ENCODE peak calls at places on chromosomes 7 and 10, in ten cellular contexts. One of them, this sample, is unnamed.

GRCh38 chr10:16954280-16955030 is 137.2 kb upstream of the RSU1 start:
- DNase-seq in heart right ventricle: no peak
- DNase-seq in natural killer cell: no peak
- DNase-seq in fibroblast of villous mesenchyme: no peak
- DNase-seq in fibroblast of the aortic adventitia: no peak
- DNase-seq in SK-N-SH: no peak
- DNase-seq in Calu3: no peak
- DNase-seq in fibroblast of mammary gland: no peak
- DNase-seq in breast epithelium: no peak
- DNase-seq in mesothelial cell of epicardium: no peak
- DNase-seq in this sample: no peak

GRCh38 chr10:112039823-112040222 is 143.7 kb downstream of the GPAM start:
- DNase-seq in heart right ventricle: no peak
- DNase-seq in natural killer cell: no peak
- DNase-seq in fibroblast of villous mesenchyme: no peak
- DNase-seq in fibroblast of the aortic adventitia: no peak
- DNase-seq in SK-N-SH: no peak
- DNase-seq in Calu3: no peak
- DNase-seq in fibroblast of mammary gland: no peak
- DNase-seq in breast epithelium: no peak
- DNase-seq in mesothelial cell of epicardium: no peak
- DNase-seq in this sample: no peak

GRCh38 chr7:81684513-81685262 is 85.2 kb downstream of the HGF start:
- DNase-seq in heart right ventricle: peak
- DNase-seq in natural killer cell: no peak
- DNase-seq in fibroblast of villous mesenchyme: peak
- DNase-seq in fibroblast of the aortic adventitia: peak
- DNase-seq in SK-N-SH: peak
- DNase-seq in Calu3: peak
- DNase-seq in fibroblast of mammary gland: peak
- DNase-seq in breast epithelium: peak
- DNase-seq in mesothelial cell of epicardium: peak
- DNase-seq in this sample: no peak

GRCh38 chr7:151249732-151250072 is 1.2 kb upstream of the SMARCD3 start:
- DNase-seq in heart right ventricle: peak
- DNase-seq in natural killer cell: no peak
- DNase-seq in fibroblast of villous mesenchyme: no peak
- DNase-seq in fibroblast of the aortic adventitia: peak
- DNase-seq in SK-N-SH: peak
- DNase-seq in Calu3: no peak
- DNase-seq in fibroblast of mammary gland: no peak
- DNase-seq in breast epithelium: no peak
- DNase-seq in mesothelial cell of epicardium: no peak
- DNase-seq in this sample: no peak

GRCh38 chr10:86775859-86776180 is 19.4 kb downstream of the BMPR1A start:
- DNase-seq in heart right ventricle: no peak
- DNase-seq in natural killer cell: no peak
- DNase-seq in fibroblast of villous mesenchyme: no peak
- DNase-seq in fibroblast of the aortic adventitia: no peak
- DNase-seq in SK-N-SH: no peak
- DNase-seq in Calu3: no peak
- DNase-seq in fibroblast of mammary gland: no peak
- DNase-seq in breast epithelium: no peak
- DNase-seq in mesothelial cell of epicardium: no peak
- DNase-seq in this sample: no peak

GRCh38 chr7:106370542-106370941 is 85.8 kb upstream of the NAMPT start:
- DNase-seq in heart right ventricle: no peak
- DNase-seq in natural killer cell: no peak
- DNase-seq in fibroblast of villous mesenchyme: no peak
- DNase-seq in fibroblast of the aortic adventitia: no peak
- DNase-seq in SK-N-SH: no peak
- DNase-seq in Calu3: no peak
- DNase-seq in fibroblast of mammary gland: no peak
- DNase-seq in breast epithelium: no peak
- DNase-seq in mesothelial cell of epicardium: no peak
- DNase-seq in this sample: no peak

GRCh38 chr7:129825554-129826267 is 127.0 kb downstream of the UBE2H start:
- DNase-seq in heart right ventricle: peak
- DNase-seq in natural killer cell: peak
- DNase-seq in fibroblast of villous mesenchyme: peak
- DNase-seq in fibroblast of the aortic adventitia: peak
- DNase-seq in SK-N-SH: peak
- DNase-seq in Calu3: peak
- DNase-seq in fibroblast of mammary gland: peak
- DNase-seq in breast epithelium: peak
- DNase-seq in mesothelial cell of epicardium: peak
- DNase-seq in this sample: peak

GRCh38 chr10:22803201-22803895 is 89.0 kb upstream of the PIP4K2A start:
- DNase-seq in heart right ventricle: no peak
- DNase-seq in natural killer cell: no peak
- DNase-seq in fibroblast of villous mesenchyme: no peak
- DNase-seq in fibroblast of the aortic adventitia: peak
- DNase-seq in SK-N-SH: no peak
- DNase-seq in Calu3: no peak
- DNase-seq in fibroblast of mammary gland: peak
- DNase-seq in breast epithelium: no peak
- DNase-seq in mesothelial cell of epicardium: no peak
- DNase-seq in this sample: no peak

GRCh38 chr7:81367335-81367801 is 402.5 kb downstream of the HGF start:
- DNase-seq in heart right ventricle: no peak
- DNase-seq in natural killer cell: no peak
- DNase-seq in fibroblast of villous mesenchyme: peak
- DNase-seq in fibroblast of the aortic adventitia: peak
- DNase-seq in SK-N-SH: no peak
- DNase-seq in Calu3: no peak
- DNase-seq in fibroblast of mammary gland: peak
- DNase-seq in breast epithelium: no peak
- DNase-seq in mesothelial cell of epicardium: no peak
- DNase-seq in this sample: no peak

GRCh38 chr10:71486465-71487114 is 89.9 kb downstream of the CDH23 start:
- DNase-seq in heart right ventricle: peak
- DNase-seq in natural killer cell: no peak
- DNase-seq in fibroblast of villous mesenchyme: peak
- DNase-seq in fibroblast of the aortic adventitia: peak
- DNase-seq in SK-N-SH: peak
- DNase-seq in Calu3: peak
- DNase-seq in fibroblast of mammary gland: peak
- DNase-seq in breast epithelium: no peak
- DNase-seq in mesothelial cell of epicardium: no peak
- DNase-seq in this sample: no peak
- TF ChIP-seq CTCF in heart right ventricle: peak
- TF ChIP-seq CTCF in natural killer cell: no peak
- TF ChIP-seq CTCF in fibroblast of villous mesenchyme: peak
- TF ChIP-seq CTCF in fibroblast of the aortic adventitia: peak
- TF ChIP-seq CTCF in SK-N-SH: peak
- TF ChIP-seq CTCF in Calu3: peak
- TF ChIP-seq CTCF in fibroblast of mammary gland: peak
- TF ChIP-seq CTCF in breast epithelium: no peak
- TF ChIP-seq CTCF in mesothelial cell of epicardium: peak
- TF ChIP-seq CTCF in this sample: peak

GRCh38 chr10:60816624-60817023 is 38.3 kb downstream of the CDK1 start:
- DNase-seq in heart right ventricle: no peak
- DNase-seq in natural killer cell: no peak
- DNase-seq in fibroblast of villous mesenchyme: peak
- DNase-seq in fibroblast of the aortic adventitia: peak
- DNase-seq in SK-N-SH: peak
- DNase-seq in Calu3: peak
- DNase-seq in fibroblast of mammary gland: peak
- DNase-seq in breast epithelium: no peak
- DNase-seq in mesothelial cell of epicardium: no peak
- DNase-seq in this sample: peak
- TF ChIP-seq CTCF in heart right ventricle: peak
- TF ChIP-seq CTCF in natural killer cell: peak
- TF ChIP-seq CTCF in fibroblast of villous mesenchyme: peak
- TF ChIP-seq CTCF in fibroblast of the aortic adventitia: peak
- TF ChIP-seq CTCF in SK-N-SH: peak
- TF ChIP-seq CTCF in Calu3: peak
- TF ChIP-seq CTCF in fibroblast of mammary gland: peak
- TF ChIP-seq CTCF in breast epithelium: peak
- TF ChIP-seq CTCF in mesothelial cell of epicardium: peak
- TF ChIP-seq CTCF in this sample: peak

DNA sequence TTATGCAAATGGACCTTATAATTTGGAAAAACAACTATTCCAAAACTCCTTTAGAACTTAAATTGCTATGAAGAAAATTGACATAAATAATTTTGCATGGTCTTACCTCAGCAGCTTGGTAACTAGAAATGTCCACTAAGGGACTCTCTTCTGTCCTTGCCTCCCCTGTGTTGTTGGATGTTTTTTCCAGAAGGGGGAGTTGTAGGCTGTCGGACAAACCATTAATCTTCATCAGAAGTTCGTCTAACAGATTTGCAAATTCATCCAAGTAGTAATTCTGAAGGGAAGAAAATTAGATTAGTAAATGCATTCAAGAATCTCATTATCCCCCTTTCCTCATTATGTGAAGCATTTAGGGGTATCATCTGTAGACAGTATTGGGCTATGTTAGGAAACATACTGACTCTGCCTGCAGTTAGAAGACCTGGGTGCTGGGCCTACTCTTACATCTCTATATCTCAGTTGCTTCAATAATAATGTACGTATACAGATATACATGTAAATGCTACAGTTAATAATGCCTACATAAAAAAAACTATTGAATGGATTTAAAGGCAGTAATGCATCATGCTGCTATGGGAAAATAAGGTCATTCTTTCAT is 155.6 kb downstream of the PKD1L1 start:
- DNase-seq in heart right ventricle: no peak
- DNase-seq in natural killer cell: no peak
- DNase-seq in fibroblast of villous mesenchyme: peak
- DNase-seq in fibroblast of the aortic adventitia: no peak
- DNase-seq in SK-N-SH: no peak
- DNase-seq in Calu3: no peak
- DNase-seq in fibroblast of mammary gland: peak
- DNase-seq in breast epithelium: no peak
- DNase-seq in mesothelial cell of epicardium: no peak
- DNase-seq in this sample: no peak
- TF ChIP-seq CTCF in heart right ventricle: peak
- TF ChIP-seq CTCF in natural killer cell: no peak
- TF ChIP-seq CTCF in fibroblast of villous mesenchyme: peak
- TF ChIP-seq CTCF in fibroblast of the aortic adventitia: peak
- TF ChIP-seq CTCF in SK-N-SH: peak
- TF ChIP-seq CTCF in Calu3: no peak
- TF ChIP-seq CTCF in fibroblast of mammary gland: peak
- TF ChIP-seq CTCF in breast epithelium: peak
- TF ChIP-seq CTCF in mesothelial cell of epicardium: no peak
- TF ChIP-seq CTCF in this sample: no peak

GRCh38 chr10:10213237-10213636 is 804.4 kb upstream of the CELF2 start:
- DNase-seq in heart right ventricle: no peak
- DNase-seq in natural killer cell: no peak
- DNase-seq in fibroblast of villous mesenchyme: no peak
- DNase-seq in fibroblast of the aortic adventitia: no peak
- DNase-seq in SK-N-SH: no peak
- DNase-seq in Calu3: no peak
- DNase-seq in fibroblast of mammary gland: no peak
- DNase-seq in breast epithelium: no peak
- DNase-seq in mesothelial cell of epicardium: no peak
- DNase-seq in this sample: no peak
- TF ChIP-seq CTCF in heart right ventricle: no peak
- TF ChIP-seq CTCF in natural killer cell: no peak
- TF ChIP-seq CTCF in fibroblast of villous mesenchyme: no peak
- TF ChIP-seq CTCF in fibroblast of the aortic adventitia: no peak
- TF ChIP-seq CTCF in SK-N-SH: no peak
- TF ChIP-seq CTCF in Calu3: no peak
- TF ChIP-seq CTCF in fibroblast of mammary gland: no peak
- TF ChIP-seq CTCF in breast epithelium: no peak
- TF ChIP-seq CTCF in mesothelial cell of epicardium: no peak
- TF ChIP-seq CTCF in this sample: no peak

GRCh38 chr7:20439384-20439783 is 108.7 kb downstream of the ITGB8 start:
- DNase-seq in heart right ventricle: no peak
- DNase-seq in natural killer cell: no peak
- DNase-seq in fibroblast of villous mesenchyme: no peak
- DNase-seq in fibroblast of the aortic adventitia: no peak
- DNase-seq in SK-N-SH: no peak
- DNase-seq in Calu3: no peak
- DNase-seq in fibroblast of mammary gland: no peak
- DNase-seq in breast epithelium: no peak
- DNase-seq in mesothelial cell of epicardium: no peak
- DNase-seq in this sample: no peak

GRCh38 chr7:20441886-20442505 is 111.3 kb downstream of the ITGB8 start:
- DNase-seq in heart right ventricle: no peak
- DNase-seq in natural killer cell: no peak
- DNase-seq in fibroblast of villous mesenchyme: peak
- DNase-seq in fibroblast of the aortic adventitia: peak
- DNase-seq in SK-N-SH: no peak
- DNase-seq in Calu3: no peak
- DNase-seq in fibroblast of mammary gland: no peak
- DNase-seq in breast epithelium: no peak
- DNase-seq in mesothelial cell of epicardium: no peak
- DNase-seq in this sample: no peak

GRCh38 chr7:20439786-20440185 is 109.1 kb downstream of the ITGB8 start:
- DNase-seq in heart right ventricle: no peak
- DNase-seq in natural killer cell: no peak
- DNase-seq in fibroblast of villous mesenchyme: no peak
- DNase-seq in fibroblast of the aortic adventitia: no peak
- DNase-seq in SK-N-SH: no peak
- DNase-seq in Calu3: no peak
- DNase-seq in fibroblast of mammary gland: no peak
- DNase-seq in breast epithelium: no peak
- DNase-seq in mesothelial cell of epicardium: no peak
- DNase-seq in this sample: no peak

GRCh38 chr7:20441346-20441745 is 110.6 kb downstream of the ITGB8 start:
- DNase-seq in heart right ventricle: no peak
- DNase-seq in natural killer cell: no peak
- DNase-seq in fibroblast of villous mesenchyme: no peak
- DNase-seq in fibroblast of the aortic adventitia: no peak
- DNase-seq in SK-N-SH: no peak
- DNase-seq in Calu3: no peak
- DNase-seq in fibroblast of mammary gland: no peak
- DNase-seq in breast epithelium: no peak
- DNase-seq in mesothelial cell of epicardium: no peak
- DNase-seq in this sample: no peak

DNA sequence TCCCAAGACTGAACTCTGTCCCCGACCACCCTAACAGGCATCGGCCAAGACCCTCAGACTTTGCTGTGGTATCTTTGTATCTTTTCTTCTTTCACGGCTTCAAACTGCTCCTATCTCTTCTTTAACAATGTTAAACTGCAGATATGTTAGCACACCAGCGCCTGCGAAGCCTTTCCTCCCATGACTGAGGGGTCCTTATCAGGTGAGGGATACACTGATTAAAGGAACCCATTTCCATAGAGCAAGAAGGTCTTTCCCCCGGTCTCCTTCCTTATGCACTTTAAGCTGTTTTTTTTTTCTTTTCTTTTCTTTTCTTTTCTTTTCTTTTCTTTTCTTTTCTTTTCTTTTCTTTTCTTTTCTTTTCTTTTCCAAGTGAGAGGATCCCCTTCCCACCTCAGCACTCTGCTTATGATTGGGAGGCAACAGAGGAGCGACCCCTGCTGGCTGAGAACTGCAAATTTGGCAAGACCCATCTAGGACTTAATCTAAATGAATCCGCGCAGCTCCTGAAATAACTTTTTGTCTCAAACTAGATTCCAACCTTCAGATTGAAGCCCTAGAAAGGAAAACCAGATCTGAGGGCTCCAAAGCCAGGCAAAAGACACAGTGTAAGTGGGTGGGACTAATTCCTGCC is 109.9 kb downstream of the ITGB8 start:
- DNase-seq in heart right ventricle: peak
- DNase-seq in natural killer cell: no peak
- DNase-seq in fibroblast of villous mesenchyme: peak
- DNase-seq in fibroblast of the aortic adventitia: peak
- DNase-seq in SK-N-SH: no peak
- DNase-seq in Calu3: peak
- DNase-seq in fibroblast of mammary gland: peak
- DNase-seq in breast epithelium: no peak
- DNase-seq in mesothelial cell of epicardium: no peak
- DNase-seq in this sample: no peak
- TF ChIP-seq CTCF in heart right ventricle: peak
- TF ChIP-seq CTCF in natural killer cell: no peak
- TF ChIP-seq CTCF in fibroblast of villous mesenchyme: peak
- TF ChIP-seq CTCF in fibroblast of the aortic adventitia: peak
- TF ChIP-seq CTCF in SK-N-SH: peak
- TF ChIP-seq CTCF in Calu3: peak
- TF ChIP-seq CTCF in fibroblast of mammary gland: peak
- TF ChIP-seq CTCF in breast epithelium: no peak
- TF ChIP-seq CTCF in mesothelial cell of epicardium: no peak
- TF ChIP-seq CTCF in this sample: peak